ENCODE peak calls at places on chromosome 21, in nine cellular contexts. Q, N, V, L, X, H, B, D and G are unnamed samples.

GRCh38 chr21:36744560-36745231 is 45.8 kb downstream of the SIM2 start:
- DNase-seq in Q (no peak), N (peak; percentile 85), V (peak; percentile 39), L (no peak), X (no peak), H (no peak), B (no peak), D (no peak), G (peak; percentile 60)

GRCh38 chr21:15422761-15423160 is 307.0 kb upstream of the USP25 start:
- DNase-seq in Q (no peak), N (no peak), V (no peak), L (peak; percentile 21), X (peak; percentile 45), H (no peak), B (no peak), D (no peak), G (no peak)

GRCh38 chr21:41358193-41359166 is 3.3 kb upstream of the MX2 start:
- DNase-seq in Q (no peak), N (no peak), V (no peak), L (no peak), X (no peak), H (no peak), B (no peak), D (peak; percentile 42), G (no peak)

GRCh38 chr21:42227909-42228708 is 9.2 kb downstream of the ABCG1 start:
- DNase-seq in Q (peak; percentile 51), N (no peak), V (peak; percentile 88), L (peak; percentile 62), X (peak; percentile 65), H (no peak), B (peak; percentile 76), D (peak; percentile 81), G (peak; percentile 91)

GRCh38 chr21:25639922-25640670 is 1.0 kb downstream of the JAM2 start:
- DNase-seq in Q (no peak), N (peak; percentile 1), V (peak; percentile 18), L (no peak), X (peak; percentile 21), H (peak; percentile 75), B (no peak), D (peak; percentile 75), G (no peak)

GRCh38 chr21:45228656-45229240 is 58.9 kb downstream of the POFUT2 start:
- DNase-seq in Q (no peak), N (no peak), V (no peak), L (no peak), X (peak; percentile 61), H (no peak), B (no peak), D (no peak), G (no peak)

GRCh38 chr21:36700295-36700960 is 1.5 kb downstream of the SIM2 start:
- DNase-seq in Q (no peak), N (peak; percentile 8), V (no peak), L (no peak), X (no peak), H (peak; percentile 64), B (no peak), D (peak; percentile 61), G (no peak)

GRCh38 chr21:14712121-14712520 is 166.0 kb upstream of the SAMSN1 start:
- DNase-seq in Q (no peak), N (no peak), V (no peak), L (no peak), X (peak; percentile 38), H (no peak), B (no peak), D (no peak), G (no peak)

GRCh38 chr21:31265293-31265692 is 78.8 kb downstream of the TIAM1 start:
- DNase-seq in Q (no peak), N (no peak), V (no peak), L (no peak), X (no peak), H (no peak), B (no peak), D (no peak), G (no peak)

GRCh38 chr21:16588433-16588860 is 858.7 kb downstream of the USP25 start:
- DNase-seq in Q (peak; percentile 86), N (peak; percentile 78), V (peak; percentile 67), L (peak; percentile 70), X (peak; percentile 90), H (no peak), B (no peak), D (peak; percentile 78), G (peak; percentile 63)

GRCh38 chr21:23601549-23601948 is 2005.7 kb downstream of the MRPL39 start:
- DNase-seq in Q (no peak), N (no peak), V (no peak), L (no peak), X (no peak), H (no peak), B (no peak), D (no peak), G (no peak)

GRCh38 chr21:34603002-34603709 is 11.8 kb downstream of the RCAN1 start:
- DNase-seq in Q (peak; percentile 91), N (peak; percentile 93), V (peak; percentile 76), L (peak; percentile 67), X (peak; percentile 63), H (peak; percentile 85), B (peak; percentile 36), D (peak; percentile 95), G (peak; percentile 92)

GRCh38 chr21:38887062-38887686 is 81.4 kb downstream of the ETS2 start:
- DNase-seq in Q (no peak), N (no peak), V (no peak), L (no peak), X (no peak), H (no peak), B (no peak), D (no peak), G (no peak)

GRCh38 chr21:41895643-41896493 is 16.7 kb upstream of the PRDM15 start:
- DNase-seq in Q (no peak), N (no peak), V (no peak), L (no peak), X (no peak), H (no peak), B (peak; percentile 30), D (peak; percentile 75), G (no peak)

GRCh38 chr21:17903029-17903806 is 84.1 kb upstream of the C21orf91 start:
- DNase-seq in Q (peak; percentile 72), N (peak; percentile 63), V (no peak), L (peak; percentile 45), X (peak; percentile 21), H (no peak), B (no peak), D (peak; percentile 49), G (no peak)

GRCh38 chr21:14058566-14058965 is 152.2 kb downstream of the LIPI start:
- DNase-seq in Q (no peak), N (no peak), V (no peak), L (no peak), X (no peak), H (no peak), B (no peak), D (peak; percentile 38), G (peak; percentile 61)

GRCh38 chr21:16535100-16535418 is 805.3 kb downstream of the USP25 start:
- DNase-seq in Q (peak; percentile 85), N (peak; percentile 33), V (peak; percentile 33), L (peak; percentile 83), X (peak; percentile 85), H (peak; percentile 35), B (no peak), D (no peak), G (peak; percentile 69)

GRCh38 chr21:34795152-34796141 is 126.7 kb downstream of the CLIC6 start:
- DNase-seq in Q (no peak), N (no peak), V (peak; percentile 42), L (peak; percentile 80), X (peak; percentile 56), H (no peak), B (no peak), D (no peak), G (no peak)

GRCh38 chr21:14235101-14235500 is 19.1 kb downstream of the RBM11 start:
- DNase-seq in Q (no peak), N (no peak), V (no peak), L (no peak), X (no peak), H (no peak), B (no peak), D (no peak), G (no peak)

GRCh38 chr21:44758781-44759627 is 42.6 kb downstream of the UBE2G2 start:
- DNase-seq in Q (no peak), N (no peak), V (no peak), L (no peak), X (no peak), H (no peak), B (no peak), D (peak; percentile 46), G (peak; percentile 53)

GRCh38 chr21:46207920-46208571 is 20.5 kb downstream of the LSS start:
- DNase-seq in Q (no peak), N (no peak), V (no peak), L (no peak), X (no peak), H (no peak), B (no peak), D (no peak), G (peak; percentile 56)

GRCh38 chr21:15064576-15065380 is at the start of gene NRIP1:
- DNase-seq in Q (peak; percentile 92), N (peak; percentile 73), V (peak; percentile 92), L (peak; percentile 92), X (peak; percentile 92), H (peak; percentile 84), B (peak; percentile 67), D (peak; percentile 92), G (peak; percentile 97)

GRCh38 chr21:45357436-45358260 is 47.3 kb upstream of the COL18A1 start:
- DNase-seq in Q (no peak), N (no peak), V (no peak), L (peak; percentile 55), X (no peak), H (no peak), B (no peak), D (peak; percentile 73), G (no peak)

GRCh38 chr21:40166291-40166843 is 299.1 kb downstream of the PCP4 start:
- DNase-seq in Q (no peak), N (no peak), V (peak; percentile 26), L (no peak), X (no peak), H (no peak), B (no peak), D (peak; percentile 66), G (no peak)

GRCh38 chr21:44300262-44300959 is 558 bp downstream of the PFKL start:
- DNase-seq in Q (peak; percentile 8), N (peak; percentile 10), V (peak; percentile 89), L (peak; percentile 45), X (peak; percentile 67), H (peak; percentile 72), B (peak; percentile 48), D (peak; percentile 82), G (peak; percentile 92)